ENCODE peak calls at places on chromosomes 6 and 20, in ten cellular contexts. X is stomach, P is sigmoid colon, H is K562, S is H1, K is transverse colon, T is prostate gland, G is HepG2, A is GM12878, R is breast epithelium. L is an unnamed sample.

GRCh38 chr20:51529027-51529749 is 13.3 kb downstream of the NFATC2 start:
- DNase-seq in H (peak), S (no peak), X (no peak), G (no peak), A (no peak), P (no peak), R (no peak), K (no peak), T (no peak), L (no peak)

GRCh38 chr6:56594699-56595098 is 48.0 kb downstream of the DST start:
- DNase-seq in P (no peak), A (peak), X (peak), K (peak), S (no peak), G (no peak), R (no peak), H (no peak), T (no peak), L (no peak)

GRCh38 chr6:107786179-107786578 is 37.9 kb downstream of the SCML4 start:
- DNase-seq in K (no peak), A (no peak), S (peak), T (no peak), G (no peak), X (no peak), P (no peak), H (no peak), R (no peak), L (no peak)

GRCh38 chr6:62479722-62480121 is 193.7 kb upstream of the KHDRBS2 start:
- DNase-seq in G (no peak), K (no peak), R (no peak), S (no peak), H (no peak), A (no peak), P (no peak), T (no peak), X (no peak), L (no peak)

GRCh38 chr20:50192364-50193168 is 1.9 kb downstream of the CEBPB start:
- DNase-seq in T (peak), S (peak), A (peak), X (peak), R (peak), P (peak), G (peak), K (peak), H (peak), L (no peak)

GRCh38 chr6:31356946-31357466 is at the start of gene HLA-B:
- DNase-seq in K (peak), H (no peak), S (peak), T (peak), P (peak), X (peak), G (peak), A (peak), R (peak), L (no peak)

GRCh38 chr6:318265-318890 is 26.1 kb downstream of the DUSP22 start:
- DNase-seq in T (no peak), H (no peak), G (no peak), K (no peak), A (no peak), X (no peak), R (no peak), P (peak), S (no peak), L (no peak)

GRCh38 chr6:147205690-147206600 is 1.7 kb downstream of the STXBP5 start:
- DNase-seq in T (no peak), K (peak), X (no peak), R (no peak), P (no peak), A (no peak), H (peak), G (peak), S (no peak), L (no peak)

GRCh38 chr6:120077489-120077888 is 727.9 kb upstream of the MAN1A1 start:
- DNase-seq in T (no peak), H (no peak), K (no peak), S (no peak), X (no peak), G (no peak), R (no peak), A (no peak), P (no peak), L (no peak)

DNA sequence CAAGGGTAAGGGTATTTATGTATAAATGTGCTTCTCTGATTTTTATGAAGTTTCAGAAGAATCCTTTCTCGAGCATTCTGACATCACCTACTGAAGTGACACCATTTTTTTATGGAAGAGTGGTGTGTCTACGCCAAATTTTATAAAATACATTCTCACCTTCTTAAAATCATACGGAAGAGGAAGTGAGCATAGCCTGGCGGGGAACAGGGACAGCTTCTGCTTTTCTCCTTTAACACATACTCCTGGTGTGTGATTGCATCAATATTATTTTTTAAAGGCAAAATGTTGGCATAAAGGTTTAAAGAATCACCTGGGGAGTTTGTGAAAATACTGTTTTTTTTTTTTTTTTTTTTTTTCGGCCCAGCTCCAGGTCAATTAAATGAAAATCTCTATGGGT is 733.6 kb upstream of the MAN1A1 start:
- DNase-seq in H (no peak), T (no peak), S (no peak), P (no peak), K (no peak), X (no peak), G (no peak), R (no peak), A (no peak), L (no peak)
- TF ChIP-seq POLR2AphosphoS5 in H (no peak), T (no peak), S (no peak), P (no peak), K (no peak), X (no peak), G (no peak), R (no peak), A (no peak), L (no peak)

DNA sequence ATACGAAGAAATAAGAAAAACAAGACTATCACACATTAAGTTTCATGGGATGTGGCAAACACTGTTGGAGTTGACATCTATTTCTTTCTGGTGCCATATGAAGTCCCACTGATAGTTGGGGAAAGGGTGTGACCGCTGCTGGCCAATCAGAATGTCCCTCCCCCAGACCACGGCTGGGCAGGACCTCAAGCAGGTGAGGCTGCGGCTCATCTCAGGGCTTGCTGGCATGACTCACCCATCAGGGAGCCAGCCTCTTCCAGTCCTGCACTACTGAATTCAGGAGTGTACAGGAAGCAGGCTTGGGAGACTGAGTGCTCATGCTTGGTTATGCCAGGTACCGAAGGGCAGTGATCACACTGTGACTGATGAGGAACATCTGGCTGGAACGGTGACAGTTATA is 18.9 kb downstream of the PREP start:
- DNase-seq in H (peak), K (peak), P (no peak), G (no peak), S (no peak), R (no peak), T (no peak), A (no peak), X (no peak), L (no peak)
- H3K27ac ChIP-seq in H (no peak), K (peak), P (no peak), G (no peak), S (no peak), R (no peak), T (no peak), A (no peak), X (no peak), L (peak)

GRCh38 chr6:25013249-25013648 is 77.5 kb upstream of the RIPOR2 start:
- DNase-seq in A (no peak), H (no peak), P (no peak), G (no peak), X (no peak), R (no peak), K (no peak), T (no peak), S (no peak), L (no peak)

GRCh38 chr6:25016311-25016710 is 80.6 kb upstream of the RIPOR2 start:
- DNase-seq in S (no peak), H (no peak), K (no peak), P (no peak), G (no peak), X (no peak), A (no peak), T (no peak), R (no peak), L (no peak)

GRCh38 chr6:25014806-25015560 is 79.2 kb upstream of the RIPOR2 start:
- DNase-seq in R (peak), S (no peak), H (no peak), A (no peak), G (no peak), K (no peak), X (no peak), P (peak), T (no peak), L (no peak)

GRCh38 chr6:25012657-25013056 is 76.9 kb upstream of the RIPOR2 start:
- DNase-seq in T (no peak), G (no peak), X (no peak), R (no peak), P (no peak), S (no peak), A (no peak), H (no peak), K (no peak), L (no peak)

GRCh38 chr6:25014375-25014774 is 78.6 kb upstream of the RIPOR2 start:
- DNase-seq in P (no peak), S (no peak), H (no peak), G (no peak), T (no peak), K (no peak), R (no peak), A (no peak), X (no peak), L (no peak)
- TF ChIP-seq POLR2A in P (no peak), S (no peak), H (no peak), G (no peak), T (no peak), K (no peak), R (no peak), A (no peak), X (no peak), L (no peak)

GRCh38 chr6:163284151-163284550 is 130.4 kb upstream of the QKI start:
- DNase-seq in P (no peak), R (no peak), G (no peak), X (no peak), T (no peak), H (no peak), A (no peak), K (no peak), S (no peak), L (no peak)
- TF ChIP-seq POLR2AphosphoS5 in P (no peak), R (no peak), G (no peak), X (no peak), T (no peak), H (no peak), A (no peak), K (no peak), S (no peak), L (no peak)

DNA sequence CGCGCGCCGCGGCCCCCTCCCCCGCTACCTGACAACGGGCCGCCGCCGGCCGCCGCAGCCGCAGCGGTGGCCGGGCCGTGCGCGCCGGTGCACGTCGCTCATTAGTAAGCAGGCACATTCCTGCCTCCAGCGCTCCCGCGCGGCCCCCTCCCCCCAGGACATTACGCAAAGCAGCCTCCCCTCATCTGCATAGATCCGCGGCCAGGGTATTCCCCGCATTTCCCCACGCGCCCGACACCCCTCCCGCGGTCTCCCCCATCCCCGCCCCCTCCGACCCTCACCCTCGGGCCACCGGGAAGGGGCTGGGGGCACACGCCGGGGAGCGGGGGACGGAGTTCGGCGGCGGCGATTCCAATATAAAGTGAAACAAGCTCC is at the start of gene HIVEP2:
- DNase-seq in X (peak), K (peak), H (peak), A (no peak), G (peak), P (peak), S (peak), R (peak), T (peak), L (no peak)
- H3K27ac ChIP-seq in X (peak), K (peak), H (peak), A (peak), G (peak), P (peak), S (peak), R (peak), T (peak), L (peak)

GRCh38 chr6:65998544-65998943 is 291.5 kb upstream of the EYS start:
- DNase-seq in A (no peak), G (no peak), S (no peak), X (no peak), P (no peak), H (no peak), K (no peak), T (no peak), R (no peak), L (no peak)
- TF ChIP-seq POLR2A in A (no peak), G (no peak), S (no peak), X (no peak), P (no peak), H (no peak), K (no peak), T (no peak), R (no peak), L (no peak)